ENCODE peak calls at places on chromosomes 5 and 9, in five cellular contexts. D is heart left ventricle, Z is GM12878, A is K562, R is breast epithelium. M is an unnamed sample.

GRCh38 chr9:79788662-79789061 is 216.9 kb downstream of the TLE4 start:
- DNase-seq in D (no peak), Z (no peak), A (no peak), R (no peak), M (no peak)

GRCh38 chr5:119397518-119398380 is 41.9 kb downstream of the TNFAIP8 start:
- DNase-seq in D (no peak), Z (peak), A (no peak), R (no peak), M (no peak)

GRCh38 chr5:174457141-174457678 is 267.2 kb upstream of the MSX2 start:
- DNase-seq in D (no peak), Z (no peak), A (no peak), R (no peak), M (no peak)

GRCh38 chr9:116189683-116190082 is 36.1 kb downstream of the PAPPA start:
- DNase-seq in D (no peak), Z (no peak), A (no peak), R (peak), M (no peak)

GRCh38 chr9:109033941-109034700 is 20.8 kb upstream of the CTNNAL1 start:
- DNase-seq in D (no peak), Z (no peak), A (no peak), R (no peak), M (no peak)

GRCh38 chr9:16704489-16705111 is 165.9 kb downstream of the BNC2 start:
- DNase-seq in D (peak), Z (no peak), A (no peak), R (no peak), M (peak)

GRCh38 chr9:126723807-126724172 is 81.0 kb upstream of the ZBTB43 start:
- DNase-seq in D (no peak), Z (no peak), A (no peak), R (no peak), M (no peak)

GRCh38 chr5:123035320-123035949 is 1.1 kb downstream of the PPIC start:
- DNase-seq in D (peak), Z (no peak), A (peak), R (peak), M (peak)

GRCh38 chr5:92320446-92320845 is 937.3 kb upstream of the ARRDC3 start:
- DNase-seq in D (no peak), Z (no peak), A (no peak), R (no peak), M (no peak)

GRCh38 chr5:81420039-81420667 is 26.2 kb upstream of the ACOT12 start:
- DNase-seq in D (no peak), Z (no peak), A (peak), R (no peak), M (no peak)

GRCh38 chr9:13034696-13035006 is 244.8 kb downstream of the MPDZ start:
- DNase-seq in D (no peak), Z (no peak), A (no peak), R (no peak), M (no peak)

GRCh38 chr9:715743-716400 is 125.6 kb upstream of the DMRT1 start:
- DNase-seq in D (no peak), Z (no peak), A (no peak), R (no peak), M (no peak)

GRCh38 chr9:124818431-124819281 is 34.6 kb upstream of the WDR38 start:
- DNase-seq in D (no peak), Z (no peak), A (no peak), R (no peak), M (no peak)

GRCh38 chr5:168809218-168809617 is 230.1 kb upstream of the PANK3 start:
- DNase-seq in D (no peak), Z (no peak), A (no peak), R (no peak), M (no peak)

GRCh38 chr5:86675311-86675710 is 57.6 kb downstream of the COX7C start:
- DNase-seq in D (no peak), Z (no peak), A (no peak), R (no peak), M (no peak)

GRCh38 chr9:125049212-125049611 is 94.1 kb downstream of the SCAI start:
- DNase-seq in D (no peak), Z (no peak), A (no peak), R (no peak), M (no peak)

GRCh38 chr5:124179788-124180187 is 566.7 kb downstream of the ZNF608 start:
- DNase-seq in D (no peak), Z (no peak), A (no peak), R (no peak), M (no peak)

GRCh38 chr9:126721531-126722098 is 83.2 kb upstream of the ZBTB43 start:
- DNase-seq in D (no peak), Z (no peak), A (no peak), R (no peak), M (no peak)

GRCh38 chr5:10424124-10424731 is 17.5 kb upstream of the ROPN1L start:
- DNase-seq in D (peak), Z (no peak), A (no peak), R (no peak), M (no peak)

GRCh38 chr5:157718529-157718928 is 12.7 kb upstream of the THG1L start:
- DNase-seq in D (peak), Z (peak), A (peak), R (no peak), M (no peak)

GRCh38 chr5:7478459-7478858 is 82.5 kb downstream of the ADCY2 start:
- DNase-seq in D (no peak), Z (no peak), A (no peak), R (no peak), M (no peak)

GRCh38 chr5:141960449-141961323 is 2.7 kb upstream of the PCDH12 start:
- DNase-seq in D (peak), Z (peak), A (peak), R (peak), M (peak)

GRCh38 chr9:98357921-98358535 is 102.6 kb upstream of the TBC1D2 start:
- DNase-seq in D (no peak), Z (no peak), A (no peak), R (no peak), M (no peak)

GRCh38 chr5:126138475-126139005 is 284.7 kb upstream of the GRAMD2B start:
- DNase-seq in D (no peak), Z (no peak), A (no peak), R (no peak), M (no peak)

GRCh38 chr5:154302181-154302580 is 111.6 kb downstream of the GALNT10 start:
- DNase-seq in D (peak), Z (no peak), A (no peak), R (no peak), M (no peak)

GRCh38 chr5:29518176-29518575 is 1675.3 kb upstream of the CDH6 start:
- DNase-seq in D (no peak), Z (no peak), A (no peak), R (no peak), M (no peak)

GRCh38 chr9:136840140-136840876 is 2.0 kb upstream of the AJM1 start:
- DNase-seq in D (no peak), Z (no peak), A (peak), R (no peak), M (no peak)

GRCh38 chr9:89405832-89406231 is 87.5 kb downstream of the SECISBP2 start:
- DNase-seq in D (peak), Z (no peak), A (no peak), R (no peak), M (no peak)

GRCh38 chr5:17105744-17106450 is 111.5 kb upstream of the BASP1 start:
- DNase-seq in D (no peak), Z (no peak), A (no peak), R (no peak), M (no peak)

GRCh38 chr9:87515086-87515485 is 17.4 kb downstream of the DAPK1 start:
- DNase-seq in D (no peak), Z (no peak), A (no peak), R (no peak), M (no peak)

GRCh38 chr5:96280946-96281393 is 152.1 kb downstream of the PCSK1 start:
- DNase-seq in D (no peak), Z (no peak), A (no peak), R (no peak), M (no peak)

GRCh38 chr9:72773570-72773969 is 179.3 kb downstream of the ALDH1A1 start:
- DNase-seq in D (no peak), Z (no peak), A (no peak), R (no peak), M (no peak)

GRCh38 chr5:127517480-127518318 is at the start of gene PRRC1:
- DNase-seq in D (peak), Z (peak), A (peak), R (peak), M (peak)
- TF ChIP-seq POLR2A in D (peak), Z (peak), A (peak), R (no peak), M (peak)

GRCh38 chr5:134206627-134207160 is 19.2 kb downstream of the PPP2CA start:
- DNase-seq in D (no peak), Z (no peak), A (no peak), R (no peak), M (no peak)

GRCh38 chr5:134209477-134210240 is 16.2 kb downstream of the PPP2CA start:
- DNase-seq in D (no peak), Z (no peak), A (no peak), R (no peak), M (no peak)
- TF ChIP-seq POLR2A in D (no peak), Z (no peak), A (no peak), R (no peak), M (no peak)

GRCh38 chr5:137199966-137200365 is 299.2 kb downstream of the SPOCK1 start:
- DNase-seq in D (no peak), Z (no peak), A (no peak), R (no peak), M (no peak)
- TF ChIP-seq POLR2A in D (no peak), Z (no peak), A (no peak), R (no peak), M (no peak)

GRCh38 chr9:33614001-33614687 is 90.1 kb downstream of the ANKRD18B start:
- DNase-seq in D (no peak), Z (no peak), A (no peak), R (no peak), M (no peak)

GRCh38 chr9:33623658-33624586 is 99.9 kb downstream of the ANKRD18B start:
- DNase-seq in D (peak), Z (peak), A (peak), R (no peak), M (peak)

GRCh38 chr9:33620738-33621439 is 96.8 kb downstream of the ANKRD18B start:
- DNase-seq in D (no peak), Z (no peak), A (no peak), R (no peak), M (no peak)

DNA sequence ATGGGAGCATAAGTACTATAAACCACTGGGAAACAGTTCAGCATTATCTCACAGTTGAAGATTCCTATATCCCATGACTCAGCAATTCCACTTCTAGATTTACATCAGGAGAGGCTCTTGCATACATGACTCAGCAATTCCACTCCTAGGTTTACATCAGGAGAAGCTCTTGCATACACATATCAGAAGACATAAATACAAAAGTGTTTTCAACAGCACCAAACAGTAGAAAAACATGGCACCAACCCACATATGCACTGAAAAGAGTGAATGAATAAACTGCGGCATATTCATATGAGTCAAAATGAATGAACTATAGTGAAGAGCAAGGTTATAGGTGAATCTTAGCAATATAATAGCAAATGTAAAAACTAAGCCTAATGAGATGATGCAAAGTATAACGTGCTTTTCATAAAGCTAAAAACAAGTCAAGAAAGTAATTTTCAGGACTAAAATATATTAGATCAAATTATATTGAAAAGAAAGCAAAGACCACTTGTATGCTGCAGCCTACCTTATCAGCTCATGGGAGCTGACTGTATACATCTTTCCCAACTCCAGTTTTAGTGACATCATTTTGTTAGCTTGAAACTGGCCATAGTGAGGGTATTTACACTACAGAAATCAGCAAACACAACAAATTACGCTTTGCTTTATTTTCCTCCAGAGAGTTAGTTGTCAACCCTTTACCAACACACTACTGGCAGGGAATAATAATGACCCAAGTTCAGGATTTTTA is 95.8 kb downstream of the ANKRD18B start:
- DNase-seq in D (no peak), Z (no peak), A (peak), R (no peak), M (no peak)
- TF ChIP-seq POLR2A in D (no peak), Z (no peak), A (no peak), R (no peak), M (no peak)

GRCh38 chr5:180810210-180811011 is 7.8 kb upstream of the MGAT1 start:
- DNase-seq in D (peak), Z (peak), A (peak), R (peak), M (peak)
- TF ChIP-seq POLR2A in D (peak), Z (peak), A (peak), R (peak), M (peak)

DNA sequence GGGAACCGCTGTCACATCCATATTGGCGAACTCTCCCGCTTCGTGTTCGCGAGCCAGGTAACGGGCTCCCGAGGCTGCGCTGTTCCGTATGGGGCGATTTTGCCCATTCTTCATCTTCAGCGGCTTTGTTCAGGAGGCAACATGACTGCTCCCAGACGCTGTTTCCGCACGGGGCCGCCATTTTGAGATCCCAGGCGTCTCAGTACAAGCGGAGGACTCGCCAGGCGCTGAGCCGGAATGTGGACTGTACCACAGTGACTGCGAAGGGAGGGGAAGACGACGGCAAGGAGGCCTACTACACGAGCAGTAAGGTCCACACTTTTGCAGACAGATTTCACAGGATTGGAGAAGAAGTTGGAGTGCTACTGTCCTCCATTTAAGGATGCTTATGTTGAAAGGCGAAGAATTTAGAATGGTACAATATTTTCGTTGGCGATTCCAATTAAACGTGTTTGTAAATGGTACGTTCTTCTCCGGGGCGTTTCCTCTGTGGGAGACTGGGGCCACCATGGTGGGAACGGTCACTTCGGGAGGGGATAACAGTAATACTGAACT is 41.6 kb upstream of the ZNF300 start:
- DNase-seq in D (peak), Z (no peak), A (peak), R (peak), M (peak)
- TF ChIP-seq POLR2A in D (no peak), Z (no peak), A (peak), R (no peak), M (peak)

DNA sequence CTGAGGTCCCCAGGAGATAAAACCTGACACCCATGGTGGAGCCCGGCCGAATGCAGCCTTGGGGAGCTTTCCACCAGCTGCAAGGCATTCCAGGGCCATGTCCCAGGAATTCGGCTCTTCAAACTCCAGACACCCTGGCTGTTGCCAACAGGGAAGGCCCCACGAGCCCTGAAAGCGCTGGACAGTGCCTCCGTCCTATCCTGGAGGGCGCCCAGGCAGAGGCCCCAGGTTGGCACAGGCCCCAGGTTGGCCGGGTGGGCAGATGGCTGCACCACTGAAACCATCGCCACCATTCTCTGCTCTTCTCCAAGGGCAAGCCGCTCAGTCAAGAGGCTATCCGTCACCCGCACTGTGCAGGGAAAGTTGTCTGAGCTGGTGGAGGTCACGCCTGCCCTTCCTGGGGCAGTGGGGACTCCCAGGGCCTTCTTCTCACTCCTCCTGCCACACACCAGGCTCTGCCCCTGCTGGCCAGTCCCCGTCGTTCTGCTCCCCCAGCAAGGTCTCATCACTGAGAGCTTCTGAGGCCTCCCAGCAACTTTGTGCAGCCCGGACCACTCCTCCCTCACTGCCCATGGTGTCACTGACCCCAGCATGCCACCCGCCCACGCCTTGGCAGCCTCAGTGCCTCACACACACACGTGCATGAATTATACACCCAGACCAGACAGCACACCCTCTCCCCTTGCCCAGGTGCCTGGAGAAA is 21.2 kb downstream of the SLC6A3 start:
- DNase-seq in D (no peak), Z (no peak), A (no peak), R (no peak), M (no peak)
- TF ChIP-seq POLR2A in D (no peak), Z (no peak), A (no peak), R (no peak), M (no peak)

GRCh38 chr9:70601000-70601929 is 186.8 kb upstream of the KLF9 start:
- DNase-seq in D (peak), Z (no peak), A (no peak), R (peak), M (peak)

GRCh38 chr9:70600479-70600878 is 186.0 kb upstream of the KLF9 start:
- DNase-seq in D (peak), Z (no peak), A (no peak), R (no peak), M (peak)

GRCh38 chr9:70603020-70603411 is 188.6 kb upstream of the KLF9 start:
- DNase-seq in D (no peak), Z (no peak), A (no peak), R (no peak), M (no peak)

GRCh38 chr9:70597886-70598285 is 183.4 kb upstream of the KLF9 start:
- DNase-seq in D (no peak), Z (no peak), A (no peak), R (no peak), M (no peak)

DNA sequence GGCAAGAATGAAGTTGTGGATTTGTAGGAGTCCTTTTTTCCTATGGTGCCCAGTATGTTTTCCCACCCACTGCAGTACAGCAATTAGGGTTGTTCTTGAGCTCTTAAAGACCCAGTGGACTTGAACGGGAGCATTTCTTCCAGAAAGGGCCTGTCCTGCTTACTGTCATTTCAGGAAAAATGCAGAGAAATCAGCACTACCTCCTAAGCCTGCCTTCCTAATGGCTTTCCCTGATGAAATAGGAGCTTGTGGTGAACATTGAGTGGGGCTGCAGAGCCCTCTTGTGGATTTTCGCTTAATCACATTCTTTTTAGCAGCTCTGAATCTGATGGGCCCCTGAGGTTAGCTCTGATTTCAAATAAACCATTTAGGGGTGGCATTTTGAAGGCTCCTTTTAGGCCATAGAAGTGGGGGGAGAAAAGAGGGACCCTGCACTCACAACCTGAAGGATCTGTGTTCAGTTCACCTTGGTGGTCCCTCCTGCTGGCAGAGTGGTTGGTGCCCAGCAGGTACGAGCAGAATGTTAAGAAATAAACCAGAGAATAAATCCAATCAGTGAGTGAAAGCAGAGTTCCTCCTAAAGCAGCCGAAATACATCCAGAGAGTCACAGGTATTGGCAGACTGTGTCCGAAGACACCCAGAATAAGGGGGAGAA is 188.0 kb upstream of the KLF9 start:
- DNase-seq in D (peak), Z (peak), A (peak), R (no peak), M (peak)
- TF ChIP-seq POLR2A in D (no peak), Z (no peak), A (no peak), R (no peak), M (no peak)

GRCh38 chr5:107272954-107273353 is 397.8 kb downstream of the EFNA5 start:
- DNase-seq in D (no peak), Z (no peak), A (no peak), R (no peak), M (no peak)
- TF ChIP-seq POLR2A in D (no peak), Z (no peak), A (no peak), R (no peak), M (no peak)

M was measured in uterus.